ENCODE peak calls at places on chromosomes 12 and 14, in seven cellular contexts. R, D, B, P, Q, O and N are unnamed samples.

GRCh38 chr14:76867536-76868452 is 41.6 kb downstream of the LRRC74A start:
- DNase-seq in Q (no peak), O (peak; percentile 81), R (no peak), D (peak; percentile 75), P (no peak), B (no peak), N (no peak)

GRCh38 chr12:16602412-16602811 is 3.5 kb downstream of the LMO3 start:
- DNase-seq in D (no peak), R (no peak), P (no peak), B (no peak), O (peak; percentile 17), Q (no peak), N (no peak)

GRCh38 chr12:132648616-132649225 is 30.1 kb downstream of the P2RX2 start:
- DNase-seq in R (no peak), D (no peak), B (no peak), P (no peak), O (no peak), Q (peak; percentile 43), N (no peak)

GRCh38 chr12:20007331-20007730 is 361.0 kb upstream of the PDE3A start:
- DNase-seq in B (no peak), D (no peak), P (no peak), Q (no peak), O (no peak), R (no peak), N (no peak)

GRCh38 chr12:52873513-52873831 is 24.7 kb upstream of the KRT78 start:
- DNase-seq in B (no peak), R (no peak), Q (no peak), D (no peak), P (no peak), O (no peak), N (no peak)

GRCh38 chr14:101708853-101709532 is 52.5 kb upstream of the PPP2R5C start:
- DNase-seq in R (peak; percentile 35), Q (no peak), B (no peak), P (peak; percentile 44), D (no peak), O (no peak), N (no peak)

GRCh38 chr14:33369972-33370371 is 431.3 kb downstream of the NPAS3 start:
- DNase-seq in O (no peak), B (no peak), D (no peak), P (no peak), Q (no peak), R (no peak), N (no peak)

GRCh38 chr12:113413488-113413939 is 8.7 kb upstream of the SDSL start:
- DNase-seq in R (peak; percentile 94), Q (no peak), P (no peak), O (no peak), B (no peak), D (no peak), N (no peak)

GRCh38 chr12:130968611-130969010 is 14.9 kb downstream of the ADGRD1 start:
- DNase-seq in D (no peak), B (no peak), Q (no peak), O (no peak), R (peak; percentile 14), P (peak; percentile 45), N (no peak)

GRCh38 chr12:114480309-114481199 is 74.6 kb upstream of the TBX5 start:
- DNase-seq in P (no peak), B (no peak), R (no peak), O (peak; percentile 16), D (no peak), Q (no peak), N (no peak)

GRCh38 chr12:34598352-34598827 is 576.1 kb downstream of the ALG10 start:
- DNase-seq in D (no peak), R (peak; percentile 19), B (no peak), Q (peak; percentile 38), O (no peak), P (no peak), N (no peak)

GRCh38 chr12:76919388-76920181 is 40.8 kb upstream of the CSRP2 start:
- DNase-seq in Q (no peak), P (no peak), B (no peak), O (peak; percentile 60), R (no peak), D (no peak), N (no peak)

GRCh38 chr14:59037620-59038019 is 150.8 kb upstream of the DAAM1 start:
- DNase-seq in R (no peak), B (no peak), D (no peak), P (no peak), O (no peak), Q (no peak), N (no peak)

GRCh38 chr12:3333583-3333982 is 157.4 kb upstream of the PRMT8 start:
- DNase-seq in R (no peak), D (no peak), Q (no peak), B (no peak), P (no peak), O (peak; percentile 90), N (no peak)

GRCh38 chr12:113862570-113863454 is 103.3 kb downstream of the RBM19 start:
- DNase-seq in R (no peak), Q (no peak), B (no peak), P (no peak), O (peak; percentile 28), D (no peak), N (no peak)

GRCh38 chr14:65565948-65566347 is 153.4 kb downstream of the FUT8 start:
- DNase-seq in D (no peak), P (no peak), Q (no peak), O (no peak), B (no peak), R (no peak), N (peak; percentile 61)

GRCh38 chr12:101490286-101490920 is 15.3 kb downstream of the SPIC start:
- DNase-seq in R (no peak), D (no peak), B (no peak), O (peak; percentile 70), P (no peak), Q (no peak), N (peak; percentile 2)

GRCh38 chr12:30908389-30909087 is 18.0 kb upstream of the TSPAN11 start:
- DNase-seq in D (no peak), Q (no peak), O (peak; percentile 36), R (no peak), P (no peak), B (no peak), N (no peak)

GRCh38 chr14:96079066-96079465 is 39.9 kb downstream of the C14orf132 start:
- DNase-seq in B (no peak), D (no peak), R (no peak), O (no peak), Q (no peak), P (no peak), N (no peak)

GRCh38 chr14:92259613-92260357 is 63.2 kb upstream of the SLC24A4 start:
- DNase-seq in Q (no peak), O (no peak), P (no peak), R (no peak), B (no peak), D (peak; percentile 76), N (no peak)

GRCh38 chr14:57378661-57379060 is 11.7 kb upstream of the NAA30 start:
- DNase-seq in D (no peak), O (no peak), B (no peak), P (no peak), R (no peak), Q (no peak), N (no peak)

GRCh38 chr12:8697120-8697475 is 693 bp upstream of the RIMKLB start:
- DNase-seq in R (no peak), B (no peak), Q (no peak), D (no peak), O (peak; percentile 83), P (no peak), N (no peak)

GRCh38 chr12:63897931-63898330 is 53.4 kb downstream of the SRGAP1 start:
- DNase-seq in B (no peak), P (no peak), O (no peak), R (no peak), D (no peak), Q (no peak), N (no peak)

GRCh38 chr12:13816394-13816793 is 165.0 kb downstream of the GRIN2B start:
- DNase-seq in P (no peak), R (no peak), D (no peak), B (no peak), Q (no peak), O (peak; percentile 86), N (no peak)

GRCh38 chr12:128542844-128543243 is 275.9 kb downstream of the TMEM132C start:
- DNase-seq in P (no peak), D (no peak), Q (no peak), R (no peak), B (no peak), O (no peak), N (no peak)

GRCh38 chr12:121537814-121538698 is 42.8 kb downstream of the KDM2B start:
- DNase-seq in B (peak; percentile 11), R (no peak), P (no peak), Q (no peak), O (peak; percentile 78), D (no peak), N (no peak)

GRCh38 chr12:129662184-129662583 is 241.6 kb downstream of the TMEM132D start:
- DNase-seq in D (no peak), O (no peak), R (no peak), B (no peak), Q (no peak), P (no peak), N (no peak)